ENCODE peak calls at places on chromosomes 11 and 22, in five cellular contexts. One of them, this sample, is unnamed.

GRCh38 chr22:46734830-46735453 is 3.1 kb downstream of the CERK start:
- DNase-seq in A172: no peak
- DNase-seq in stimulated activated CD8-positive, alpha-beta memory T cell treated with anti-CD3 and anti-CD28 coated beads, Interleukin-7, amount 100 ng/mL, for 48 hours: no peak
- DNase-seq in GM13976: peak
- DNase-seq in stimulated activated naive CD4-positive, alpha-beta T cell: peak
- DNase-seq in this sample: peak

GRCh38 chr11:115613986-115614625 is 109.9 kb upstream of the CADM1 start:
- DNase-seq in stimulated activated CD8-positive, alpha-beta memory T cell treated with anti-CD3 and anti-CD28 coated beads, Interleukin-7, amount 100 ng/mL, for 48 hours: no peak
- DNase-seq in stimulated activated naive CD4-positive, alpha-beta T cell: no peak
- DNase-seq in A172: peak
- DNase-seq in GM13976: no peak
- DNase-seq in this sample: no peak

GRCh38 chr11:73257342-73258103 is 14.6 kb upstream of the P2RY6 start:
- DNase-seq in stimulated activated naive CD4-positive, alpha-beta T cell: no peak
- DNase-seq in stimulated activated CD8-positive, alpha-beta memory T cell treated with anti-CD3 and anti-CD28 coated beads, Interleukin-7, amount 100 ng/mL, for 48 hours: no peak
- DNase-seq in A172: peak
- DNase-seq in GM13976: no peak
- DNase-seq in this sample: no peak

GRCh38 chr11:6328321-6328720 is 8.0 kb upstream of the CAVIN3 start:
- DNase-seq in GM13976: no peak
- DNase-seq in stimulated activated CD8-positive, alpha-beta memory T cell treated with anti-CD3 and anti-CD28 coated beads, Interleukin-7, amount 100 ng/mL, for 48 hours: no peak
- DNase-seq in stimulated activated naive CD4-positive, alpha-beta T cell: no peak
- DNase-seq in A172: no peak
- DNase-seq in this sample: no peak

GRCh38 chr11:66976048-66976467 is 954 bp downstream of the C11orf86 start:
- DNase-seq in stimulated activated naive CD4-positive, alpha-beta T cell: no peak
- DNase-seq in stimulated activated CD8-positive, alpha-beta memory T cell treated with anti-CD3 and anti-CD28 coated beads, Interleukin-7, amount 100 ng/mL, for 48 hours: no peak
- DNase-seq in A172: no peak
- DNase-seq in GM13976: peak
- DNase-seq in this sample: no peak

GRCh38 chr11:108370315-108370714 is 97.0 kb downstream of the C11orf65 start:
- DNase-seq in A172: no peak
- DNase-seq in stimulated activated CD8-positive, alpha-beta memory T cell treated with anti-CD3 and anti-CD28 coated beads, Interleukin-7, amount 100 ng/mL, for 48 hours: no peak
- DNase-seq in GM13976: no peak
- DNase-seq in stimulated activated naive CD4-positive, alpha-beta T cell: no peak
- DNase-seq in this sample: no peak

GRCh38 chr11:115985896-115986295 is 481.7 kb upstream of the CADM1 start:
- DNase-seq in stimulated activated CD8-positive, alpha-beta memory T cell treated with anti-CD3 and anti-CD28 coated beads, Interleukin-7, amount 100 ng/mL, for 48 hours: no peak
- DNase-seq in stimulated activated naive CD4-positive, alpha-beta T cell: no peak
- DNase-seq in A172: no peak
- DNase-seq in GM13976: no peak
- DNase-seq in this sample: no peak

GRCh38 chr11:15826826-15827225 is 529.5 kb downstream of the SOX6 start:
- DNase-seq in GM13976: peak
- DNase-seq in stimulated activated CD8-positive, alpha-beta memory T cell treated with anti-CD3 and anti-CD28 coated beads, Interleukin-7, amount 100 ng/mL, for 48 hours: no peak
- DNase-seq in A172: peak
- DNase-seq in stimulated activated naive CD4-positive, alpha-beta T cell: no peak
- DNase-seq in this sample: no peak

GRCh38 chr22:33194529-33194928 is 136.3 kb upstream of the SYN3 start:
- DNase-seq in A172: no peak
- DNase-seq in stimulated activated CD8-positive, alpha-beta memory T cell treated with anti-CD3 and anti-CD28 coated beads, Interleukin-7, amount 100 ng/mL, for 48 hours: no peak
- DNase-seq in stimulated activated naive CD4-positive, alpha-beta T cell: no peak
- DNase-seq in GM13976: no peak
- DNase-seq in this sample: no peak

GRCh38 chr11:134655189-134655937 is 243.3 kb upstream of the B3GAT1 start:
- DNase-seq in stimulated activated CD8-positive, alpha-beta memory T cell treated with anti-CD3 and anti-CD28 coated beads, Interleukin-7, amount 100 ng/mL, for 48 hours: no peak
- DNase-seq in A172: no peak
- DNase-seq in stimulated activated naive CD4-positive, alpha-beta T cell: no peak
- DNase-seq in GM13976: no peak
- DNase-seq in this sample: no peak

GRCh38 chr11:71101046-71101445 is 151.3 kb downstream of the SHANK2 start:
- DNase-seq in stimulated activated naive CD4-positive, alpha-beta T cell: no peak
- DNase-seq in A172: no peak
- DNase-seq in stimulated activated CD8-positive, alpha-beta memory T cell treated with anti-CD3 and anti-CD28 coated beads, Interleukin-7, amount 100 ng/mL, for 48 hours: no peak
- DNase-seq in GM13976: no peak
- DNase-seq in this sample: no peak

GRCh38 chr11:34395916-34396555 is 38.2 kb upstream of the ABTB2 start:
- DNase-seq in A172: peak
- DNase-seq in stimulated activated naive CD4-positive, alpha-beta T cell: no peak
- DNase-seq in GM13976: no peak
- DNase-seq in stimulated activated CD8-positive, alpha-beta memory T cell treated with anti-CD3 and anti-CD28 coated beads, Interleukin-7, amount 100 ng/mL, for 48 hours: no peak
- DNase-seq in this sample: no peak

GRCh38 chr22:38981005-38981658 is 1.0 kb upstream of the APOBEC3B start:
- DNase-seq in stimulated activated naive CD4-positive, alpha-beta T cell: no peak
- DNase-seq in GM13976: peak
- DNase-seq in stimulated activated CD8-positive, alpha-beta memory T cell treated with anti-CD3 and anti-CD28 coated beads, Interleukin-7, amount 100 ng/mL, for 48 hours: no peak
- DNase-seq in A172: no peak
- DNase-seq in this sample: no peak

GRCh38 chr22:20745177-20745576 is 28.7 kb upstream of the SERPIND1 start:
- DNase-seq in stimulated activated naive CD4-positive, alpha-beta T cell: no peak
- DNase-seq in A172: no peak
- DNase-seq in stimulated activated CD8-positive, alpha-beta memory T cell treated with anti-CD3 and anti-CD28 coated beads, Interleukin-7, amount 100 ng/mL, for 48 hours: no peak
- DNase-seq in GM13976: no peak
- DNase-seq in this sample: no peak

GRCh38 chr11:122293298-122294023 is 177.4 kb upstream of the BLID start:
- DNase-seq in A172: no peak
- DNase-seq in stimulated activated naive CD4-positive, alpha-beta T cell: no peak
- DNase-seq in stimulated activated CD8-positive, alpha-beta memory T cell treated with anti-CD3 and anti-CD28 coated beads, Interleukin-7, amount 100 ng/mL, for 48 hours: no peak
- DNase-seq in GM13976: no peak
- DNase-seq in this sample: no peak

This sample was measured in activated B cell treated with CpG ODN at 0.5 μM for 24 hours.